ENCODE peak calls at places on chromosomes 13 and 19, in eight cellular contexts. M is DND-41; U is germinal center; S is MV-4-11; E is SW480; F is naive thymus-derived CD8-positive, alpha-beta T cell; Y is SK-N-SH; I is neural progenitor cell. J is an unnamed sample.

GRCh38 chr19:41564515-41565383 is 11.2 kb upstream of the CEACAM21 start:
- DNase-seq in E (no peak), Y (peak; percentile 21), M (no peak), I (peak; percentile 32), U (no peak), F (no peak), S (no peak), J (no peak)

GRCh38 chr19:18301718-18302111 is 20.3 kb upstream of the JUND start:
- DNase-seq in I (no peak), M (no peak), F (no peak), Y (no peak), S (no peak), U (no peak), E (no peak), J (no peak)

GRCh38 chr13:112651306-112651705 is 38.5 kb upstream of the ATP11A start:
- DNase-seq in Y (no peak), E (no peak), U (no peak), M (no peak), F (no peak), I (no peak), S (no peak), J (no peak)

GRCh38 chr13:97328222-97328790 is 105.7 kb upstream of the RAP2A start:
- DNase-seq in Y (no peak), F (no peak), E (no peak), I (peak; percentile 90), M (no peak), U (no peak), S (no peak), J (peak; percentile 86)

GRCh38 chr13:50529154-50529882 is 314.2 kb downstream of the DLEU7 start:
- DNase-seq in Y (peak; percentile 37), E (peak; percentile 79), F (no peak), U (no peak), S (peak; percentile 54), M (peak; percentile 83), I (no peak), J (peak; percentile 89)

GRCh38 chr13:97275265-97275664 is 53.1 kb downstream of the MBNL2 start:
- DNase-seq in U (no peak), I (no peak), F (no peak), M (no peak), E (no peak), S (no peak), Y (no peak), J (peak; percentile 92)

GRCh38 chr13:43725460-43725859 is 61.3 kb downstream of the ENOX1 start:
- DNase-seq in F (no peak), S (no peak), M (no peak), I (no peak), U (no peak), E (no peak), Y (no peak), J (no peak)

GRCh38 chr13:113846639-113847318 is 17.1 kb downstream of the GAS6 start:
- DNase-seq in E (no peak), I (no peak), U (no peak), M (peak; percentile 48), S (no peak), F (no peak), Y (no peak), J (no peak)

GRCh38 chr13:39578821-39579291 is 24.1 kb downstream of the LHFPL6 start:
- DNase-seq in I (no peak), Y (no peak), F (no peak), U (no peak), E (no peak), S (no peak), M (no peak), J (no peak)

GRCh38 chr19:51372649-51373504 is at the start of gene NKG7:
- DNase-seq in E (no peak), F (peak; percentile 59), U (no peak), S (peak; percentile 99), I (no peak), M (peak; percentile 93), Y (no peak), J (no peak)

GRCh38 chr13:75360170-75360569 is 121.8 kb downstream of the TBC1D4 start:
- DNase-seq in M (no peak), U (no peak), F (no peak), I (no peak), S (no peak), E (no peak), Y (no peak), J (no peak)

GRCh38 chr19:48490980-48491792 is 20.4 kb downstream of the LMTK3 start:
- DNase-seq in E (peak; percentile 85), Y (peak; percentile 82), F (peak; percentile 49), I (peak; percentile 88), U (peak; percentile 94), M (peak; percentile 80), S (peak; percentile 59), J (no peak)

GRCh38 chr13:102291587-102292218 is 110.1 kb downstream of the FGF14 start:
- DNase-seq in F (no peak), Y (no peak), E (no peak), M (no peak), I (no peak), S (no peak), U (no peak), J (peak; percentile 27)

GRCh38 chr19:47100290-47100689 is 13.3 kb downstream of the ZC3H4 start:
- DNase-seq in E (no peak), M (no peak), I (no peak), Y (no peak), S (peak; percentile 34), U (no peak), F (no peak), J (no peak)

J was measured in IMR-90.